ENCODE peak calls at places on chromosomes 2 and 18, in four cellular contexts. X, J, D and C are unnamed samples.

GRCh38 chr2:69890881-69891280 is 2.9 kb upstream of the SNRNP27 start:
- DNase-seq in D (no peak), X (no peak), J (no peak), C (no peak)

GRCh38 chr18:79779700-79780190 is 18.0 kb upstream of the KCNG2 start:
- DNase-seq in D (no peak), J (no peak), X (no peak), C (no peak)

GRCh38 chr2:9535177-9535576 is 20.5 kb downstream of the ADAM17 start:
- DNase-seq in J (no peak), D (no peak), X (no peak), C (no peak)

GRCh38 chr18:37964885-37965571 is 399.4 kb upstream of the CELF4 start:
- DNase-seq in D (no peak), J (no peak), X (no peak), C (no peak)

GRCh38 chr2:141384676-141385075 is 746.1 kb downstream of the LRP1B start:
- DNase-seq in J (no peak), X (no peak), D (no peak), C (no peak)

GRCh38 chr2:229686122-229686919 is 28.0 kb downstream of the DNER start:
- DNase-seq in D (no peak), X (no peak), J (no peak), C (no peak)

GRCh38 chr18:36454848-36455458 is 157.4 kb downstream of the FHOD3 start:
- DNase-seq in J (no peak), D (no peak), X (no peak), C (no peak)

GRCh38 chr2:27233341-27233740 is 16.2 kb downstream of the CAD start:
- DNase-seq in J (no peak), D (no peak), X (no peak), C (no peak)

GRCh38 chr2:208142255-208142924 is 3.6 kb downstream of the CRYGB start:
- DNase-seq in D (no peak), J (no peak), X (no peak), C (no peak)

GRCh38 chr2:195820867-195821565 is 164.0 kb downstream of the SLC39A10 start:
- DNase-seq in D (no peak), X (no peak), J (no peak), C (no peak)

GRCh38 chr2:110748489-110748867 is 16.1 kb downstream of the ACOXL start:
- DNase-seq in J (peak; percentile 99), D (no peak), X (no peak), C (no peak)

GRCh38 chr2:149799296-149799695 is 211.7 kb upstream of the MMADHC start:
- DNase-seq in X (no peak), J (peak; percentile 55), D (peak; percentile 24), C (peak; percentile 7)

DNA sequence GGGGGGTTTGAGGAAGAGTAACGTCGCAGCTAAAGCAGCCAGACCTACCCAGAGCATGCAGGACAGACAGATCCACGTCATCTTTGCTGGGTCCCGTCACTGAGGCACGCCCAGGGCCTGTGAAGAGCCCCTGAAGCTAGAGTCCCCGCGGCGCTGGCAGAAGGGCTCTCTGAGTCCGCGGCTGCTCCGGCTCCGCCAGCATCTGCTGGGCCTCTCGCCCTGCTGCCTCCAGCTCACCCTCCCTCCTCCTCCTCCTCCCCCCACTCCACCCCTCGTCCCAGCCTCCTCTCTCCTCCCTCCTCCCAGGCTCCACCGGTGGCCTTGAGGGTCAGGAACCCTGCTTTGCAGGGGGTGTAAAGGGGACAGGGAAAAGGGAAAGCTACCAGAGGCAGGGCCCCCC is at the start of gene TNS1:
- DNase-seq in X (no peak), D (peak; percentile 73), J (no peak), C (no peak)
- H3K4me3 ChIP-seq in X (no peak within 1 kb of the TSS), D (peak within 1 kb of the TSS; percentile 49), J (no peak within 1 kb of the TSS), C (no peak within 1 kb of the TSS)

GRCh38 chr18:46341989-46342525 is 237.9 kb downstream of the HAUS1 start:
- DNase-seq in J (no peak), X (no peak), D (no peak), C (no peak)

GRCh38 chr18:46343456-46343855 is 239.3 kb downstream of the HAUS1 start:
- DNase-seq in X (no peak), D (peak; percentile 45), J (no peak), C (no peak)

GRCh38 chr18:46345181-46345465 is 240.9 kb downstream of the HAUS1 start:
- DNase-seq in J (no peak), X (no peak), D (no peak), C (no peak)

GRCh38 chr18:46344416-46345180 is 240.4 kb downstream of the HAUS1 start:
- DNase-seq in J (no peak), D (no peak), X (no peak), C (no peak)

GRCh38 chr18:46343940-46344372 is 239.8 kb downstream of the HAUS1 start:
- DNase-seq in D (peak; percentile 53), X (peak; percentile 53), J (peak; percentile 91), C (no peak)
- H3K4me1 ChIP-seq in D (peaks cover 10% of the 10 kb centered on the region), X (peaks cover 8% of the 10 kb centered on the region), J (peaks cover 49% of the 10 kb centered on the region), C (no peaks in the 10 kb centered on the region)

GRCh38 chr2:2765176-2765800 is 434.2 kb upstream of the MYT1L start:
- DNase-seq in D (no peak), X (no peak), J (no peak), C (no peak)
- H3K9me3 ChIP-seq in D (no peaks in the 10 kb centered on the region), X (no peaks in the 10 kb centered on the region), J (no peaks in the 10 kb centered on the region), C (no peaks in the 10 kb centered on the region)

DNA sequence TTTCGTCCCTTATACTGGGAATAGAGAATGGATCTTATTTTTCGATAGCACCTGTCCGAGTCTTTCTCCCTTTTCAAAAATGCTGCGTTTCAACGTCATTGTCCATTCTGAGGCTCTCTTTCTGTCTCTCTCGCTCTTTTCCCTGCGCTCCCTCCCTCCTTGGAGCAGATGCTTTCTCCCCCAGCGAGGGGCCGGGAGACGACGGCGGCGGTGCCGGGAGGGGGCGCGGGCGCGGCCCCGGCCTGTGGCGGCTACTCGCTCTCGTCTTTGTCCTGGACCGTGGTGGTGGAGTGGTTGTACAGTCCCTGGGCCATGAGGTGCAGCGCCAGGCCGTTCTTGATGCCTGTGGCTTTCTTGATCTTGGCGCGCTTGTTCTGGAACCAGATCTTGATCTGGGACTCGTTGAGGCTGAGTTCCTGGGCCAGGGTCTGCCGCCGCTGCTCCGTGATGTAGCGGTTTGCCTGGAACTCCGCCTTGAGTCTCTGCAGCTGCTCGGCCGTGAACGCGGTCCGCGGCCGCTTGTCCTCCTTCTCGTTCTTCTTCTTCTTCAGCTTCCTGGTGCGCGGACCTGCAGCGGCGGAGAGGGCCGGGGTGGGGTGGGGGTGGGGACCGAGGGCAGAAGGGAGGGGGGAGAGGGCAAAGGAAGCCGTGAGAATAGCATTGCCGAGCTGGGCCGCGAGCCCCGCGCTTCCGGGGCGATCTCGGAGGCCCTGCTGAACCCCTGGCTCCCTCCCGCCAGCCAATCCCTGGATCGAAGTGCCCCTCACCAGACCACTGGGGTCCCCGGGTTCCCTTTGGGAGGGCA is 4.6 kb downstream of the EN1 start:
- DNase-seq in J (no peak), D (no peak), X (no peak), C (no peak)
- H3K4me3 ChIP-seq in J (no peak overlapping the region), D (peak overlapping the region; percentile 30), X (no peak overlapping the region), C (no peak overlapping the region)

GRCh38 chr2:189157431-189157830 is 22.1 kb downstream of the COL5A2 start:
- DNase-seq in J (no peak), X (no peak), D (no peak), C (no peak)

GRCh38 chr2:189159273-189159672 is 20.3 kb downstream of the COL5A2 start:
- DNase-seq in D (no peak), J (no peak), X (no peak), C (no peak)

GRCh38 chr2:189157939-189158338 is 21.6 kb downstream of the COL5A2 start:
- DNase-seq in D (no peak), X (no peak), J (no peak), C (no peak)

GRCh38 chr2:189161894-189162293 is 17.7 kb downstream of the COL5A2 start:
- DNase-seq in D (no peak), J (no peak), X (no peak), C (no peak)

DNA sequence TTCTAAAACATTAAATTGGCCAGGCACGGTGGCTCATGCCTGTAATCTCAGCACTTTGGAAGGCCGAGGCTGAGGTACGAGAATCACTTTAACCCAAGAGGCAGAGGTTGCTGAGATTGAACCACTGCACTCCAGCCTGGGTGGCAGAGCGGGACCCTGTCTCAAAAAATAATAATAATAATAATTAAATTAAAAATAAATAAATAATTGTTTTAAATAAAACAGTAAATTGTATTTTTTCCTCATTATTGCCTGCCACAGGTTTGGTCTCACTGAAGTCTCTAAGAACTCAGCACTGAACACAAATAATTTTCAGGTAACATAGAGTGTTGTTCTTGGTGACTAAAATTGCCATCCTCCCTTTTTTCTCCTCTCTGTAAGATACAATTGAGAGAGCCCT is 19.8 kb downstream of the COL5A2 start:
- DNase-seq in D (no peak), X (no peak), J (no peak), C (no peak)
- H3K4me1 ChIP-seq in D (peaks cover 7% of the 10 kb centered on the region), X (no peaks in the 10 kb centered on the region), J (no peaks in the 10 kb centered on the region), C (peaks cover 11% of the 10 kb centered on the region)

GRCh38 chr18:10080372-10080771 is 166.6 kb downstream of the VAPA start:
- DNase-seq in J (no peak), D (no peak), X (no peak), C (no peak)
- H3K9me3 ChIP-seq in J (no peaks in the 10 kb centered on the region), D (peaks cover 5% of the 10 kb centered on the region), X (peaks cover 7% of the 10 kb centered on the region), C (no peaks in the 10 kb centered on the region)

DNA sequence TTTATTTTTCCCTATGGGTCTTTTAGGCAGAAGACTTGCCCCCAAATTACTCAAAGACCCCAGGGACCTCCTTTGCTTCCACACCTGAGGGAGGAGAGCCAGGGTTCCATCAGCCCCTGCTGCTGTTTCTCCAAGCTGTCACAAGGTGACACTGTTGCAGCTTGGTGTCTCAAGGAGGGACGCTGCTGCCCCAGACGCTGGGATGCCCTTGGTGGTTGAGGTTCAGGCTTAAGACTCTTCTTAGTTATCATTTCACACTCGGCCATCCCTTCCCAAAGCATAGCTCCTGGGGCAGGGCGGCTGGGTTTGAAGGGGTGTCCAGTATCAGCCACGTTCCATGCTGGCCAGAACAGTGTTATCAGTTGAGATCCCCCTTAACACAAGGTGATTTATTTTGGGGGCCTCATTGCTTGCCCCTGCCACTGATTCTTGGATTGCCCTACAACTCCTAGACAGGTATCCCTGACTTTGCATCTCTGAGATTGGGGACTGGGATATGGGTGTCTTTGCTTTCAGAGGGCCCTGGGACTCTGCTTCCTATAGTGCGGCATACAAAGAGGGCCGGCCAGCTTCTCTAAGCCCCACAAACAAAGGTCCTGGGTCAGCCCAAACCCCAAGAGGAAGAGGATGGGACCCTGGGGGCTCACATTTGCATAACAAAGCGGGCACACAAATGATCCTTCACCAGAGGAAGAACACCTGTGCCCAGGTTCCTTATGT is 22.7 kb downstream of the GPR55 start:
- DNase-seq in X (peak; percentile 93), J (peak; percentile 69), D (no peak), C (peak; percentile 80)
- H3K4me3 ChIP-seq in X (peak overlapping the region; percentile 65), J (no peak overlapping the region), D (no peak overlapping the region), C (no peak overlapping the region)

GRCh38 chr2:215680605-215681598 is 245.0 kb upstream of the FN1 start:
- DNase-seq in J (peak; percentile 45), X (no peak), D (no peak), C (no peak)

GRCh38 chr2:215685218-215685962 is 249.5 kb upstream of the FN1 start:
- DNase-seq in X (no peak), D (no peak), J (no peak), C (no peak)

GRCh38 chr2:215684448-215685217 is 248.8 kb upstream of the FN1 start:
- DNase-seq in J (no peak), X (no peak), D (no peak), C (no peak)

GRCh38 chr2:215681799-215682594 is 246.1 kb upstream of the FN1 start:
- DNase-seq in D (no peak), X (no peak), J (no peak), C (no peak)

GRCh38 chr2:215683295-215683694 is 247.4 kb upstream of the FN1 start:
- DNase-seq in J (no peak), X (no peak), D (no peak), C (no peak)
- H3K4me1 ChIP-seq in J (peaks cover 14% of the 10 kb centered on the region), X (peaks cover 9% of the 10 kb centered on the region), D (no peaks in the 10 kb centered on the region), C (no peaks in the 10 kb centered on the region)